ENCODE peak calls at places on chromosome 1, in eight cellular contexts. R is breast epithelium, Y is GM12891, A is spleen, I is stomach, G is endothelial cell of umbilical vein, J is transverse colon, D is GM23338. T is an unnamed sample.

GRCh38 chr1:153395136-153395685 is 4.3 kb upstream of the S100A8 start:
- DNase-seq in R (peak), Y (no peak), A (no peak), I (no peak), G (no peak), J (no peak), D (no peak), T (no peak)

GRCh38 chr1:245177071-245177900 is 22.5 kb downstream of the KIF26B start:
- DNase-seq in R (no peak), Y (no peak), A (no peak), I (no peak), G (no peak), J (no peak), D (no peak), T (no peak)

GRCh38 chr1:19643602-19644419 is at the start of gene NBL1:
- DNase-seq in R (no peak), Y (peak), A (no peak), I (peak), G (peak), J (peak), D (peak), T (no peak)

GRCh38 chr1:104408268-104408667 is 658.6 kb downstream of the AMY1C start:
- DNase-seq in R (no peak), Y (no peak), A (peak), I (no peak), G (no peak), J (no peak), D (no peak), T (no peak)

GRCh38 chr1:30794260-30794659 is 36.7 kb upstream of the LAPTM5 start:
- DNase-seq in R (no peak), Y (no peak), A (no peak), I (no peak), G (no peak), J (no peak), D (no peak), T (no peak)

GRCh38 chr1:34162852-34163766 is 1.9 kb downstream of the CSMD2 start:
- DNase-seq in R (no peak), Y (peak), A (peak), I (peak), G (peak), J (peak), D (peak), T (no peak)

GRCh38 chr1:89962024-89962741 is 32.7 kb upstream of the ZNF326 start:
- DNase-seq in R (no peak), Y (no peak), A (no peak), I (no peak), G (peak), J (no peak), D (no peak), T (no peak)

GRCh38 chr1:205279986-205280385 is 41.6 kb downstream of the NUAK2 start:
- DNase-seq in R (no peak), Y (peak), A (no peak), I (no peak), G (no peak), J (peak), D (no peak), T (no peak)

GRCh38 chr1:214838351-214838750 is 235.4 kb downstream of the CENPF start:
- DNase-seq in R (no peak), Y (no peak), A (no peak), I (no peak), G (no peak), J (no peak), D (no peak), T (no peak)

DNA sequence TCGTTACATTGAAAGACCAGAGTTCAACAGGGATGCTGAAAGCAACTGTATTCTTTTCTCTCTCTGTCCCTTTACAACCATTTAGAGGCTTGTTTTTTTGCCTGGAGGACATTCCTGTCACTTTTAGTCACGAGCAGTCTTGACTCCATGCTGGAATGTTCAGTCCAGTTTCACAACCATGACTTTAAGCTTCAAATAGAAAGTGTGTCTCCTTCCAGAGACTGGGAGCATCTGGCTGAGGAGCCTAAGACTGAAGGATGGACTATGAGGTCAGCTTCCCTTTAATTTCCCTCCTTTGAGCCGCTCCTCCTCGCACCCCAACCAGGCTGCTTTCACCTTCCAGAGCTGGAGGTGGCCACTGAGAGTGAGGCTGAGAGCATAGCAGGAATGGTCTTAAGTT is 10.5 kb upstream of the RYR2 start:
- DNase-seq in R (no peak), Y (no peak), A (no peak), I (no peak), G (no peak), J (no peak), D (no peak), T (no peak)
- TF ChIP-seq POLR2AphosphoS5 in R (no peak), Y (no peak), A (no peak), I (peak), G (no peak), J (no peak), D (no peak), T (no peak)

GRCh38 chr1:17437260-17438175 is 2.0 kb downstream of the RCC2 start:
- DNase-seq in R (no peak), Y (peak), A (peak), I (peak), G (peak), J (peak), D (peak), T (no peak)
- TF ChIP-seq POLR2AphosphoS5 in R (no peak), Y (no peak), A (no peak), I (no peak), G (peak), J (no peak), D (no peak), T (no peak)

GRCh38 chr1:211697356-211697755 is 21.9 kb upstream of the NEK2 start:
- DNase-seq in R (no peak), Y (no peak), A (peak), I (no peak), G (no peak), J (no peak), D (no peak), T (no peak)

GRCh38 chr1:211699059-211699458 is 23.6 kb upstream of the NEK2 start:
- DNase-seq in R (no peak), Y (no peak), A (no peak), I (no peak), G (no peak), J (no peak), D (peak), T (no peak)

GRCh38 chr1:211698161-211699026 is 23.0 kb upstream of the NEK2 start:
- DNase-seq in R (peak), Y (peak), A (peak), I (peak), G (peak), J (peak), D (peak), T (peak)

DNA sequence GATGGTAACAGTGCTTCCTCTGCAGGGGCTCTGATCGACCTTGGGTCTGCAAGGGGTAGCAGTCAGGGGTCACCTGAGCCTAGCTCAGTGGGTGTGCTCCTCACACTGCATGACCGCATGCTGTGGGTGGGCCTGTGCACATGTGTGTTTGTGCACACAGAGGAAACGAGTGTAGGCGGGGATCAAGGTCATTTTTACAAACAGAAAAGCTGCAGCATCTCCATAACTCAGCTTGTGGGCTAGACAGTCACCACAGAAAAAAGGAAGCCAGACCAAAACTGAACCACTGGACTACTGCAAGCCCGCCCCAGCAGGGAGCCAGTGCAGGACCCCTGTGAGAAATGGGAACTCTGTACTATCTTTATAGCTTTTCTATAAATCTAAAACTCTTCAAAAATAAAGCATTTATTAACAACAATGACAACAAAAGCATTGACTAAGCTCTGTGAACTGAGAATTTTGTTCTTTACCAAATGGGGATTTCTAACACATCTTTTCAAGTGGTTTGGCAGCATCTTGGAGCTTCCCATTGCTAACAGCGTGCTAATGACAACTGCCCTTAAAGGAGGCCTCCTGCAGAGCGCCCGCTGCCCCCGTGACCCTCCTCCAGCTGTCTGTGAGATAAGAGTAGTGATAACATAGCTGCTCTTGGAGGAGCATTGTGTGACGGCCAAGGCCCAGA is 19.9 kb upstream of the NEK2 start:
- DNase-seq in R (no peak), Y (peak), A (peak), I (no peak), G (no peak), J (no peak), D (no peak), T (no peak)
- TF ChIP-seq POLR2AphosphoS5 in R (no peak), Y (no peak), A (no peak), I (no peak), G (no peak), J (no peak), D (no peak), T (peak)

GRCh38 chr1:98662354-98662665 is 789 bp downstream of the SNX7 start:
- DNase-seq in R (no peak), Y (no peak), A (no peak), I (no peak), G (no peak), J (no peak), D (no peak), T (no peak)
- TF ChIP-seq POLR2AphosphoS5 in R (no peak), Y (no peak), A (no peak), I (no peak), G (no peak), J (no peak), D (no peak), T (no peak)

GRCh38 chr1:76998582-76999189 is 131.4 kb downstream of the ST6GALNAC5 start:
- DNase-seq in R (no peak), Y (no peak), A (no peak), I (no peak), G (no peak), J (no peak), D (no peak), T (no peak)
- TF ChIP-seq POLR2AphosphoS5 in R (no peak), Y (no peak), A (no peak), I (no peak), G (no peak), J (no peak), D (no peak), T (no peak)

T was measured in HL-60.